ENCODE peak calls at places on chromosomes 4 and X, in nine cellular contexts. G is fibroblast of lung, W is HepG2, K is IMR-90, Z is SK-N-SH, N is hepatocyte, M is H9, Q is OCI-LY7, P is PC-3. S is an unnamed sample.

GRCh38 chr4:17058506-17058905 is 160.1 kb upstream of the LDB2 start:
- DNase-seq in G (peak), W (no peak), K (peak), Z (no peak), N (no peak), M (no peak), Q (no peak), P (no peak), S (no peak)

GRCh38 chr4:76897522-76898384 is at the start of gene SOWAHB:
- DNase-seq in G (no peak), W (peak), K (no peak), Z (peak), N (peak), M (peak), Q (no peak), P (peak), S (peak)

GRCh38 chr4:21628116-21628515 is 320.5 kb downstream of the KCNIP4 start:
- DNase-seq in G (no peak), W (no peak), K (no peak), Z (no peak), N (no peak), M (no peak), Q (no peak), P (no peak), S (no peak)

GRCh38 chrX:148811236-148811635 is 310.8 kb downstream of the AFF2 start:
- DNase-seq in G (peak), W (no peak), K (peak), Z (no peak), N (no peak), M (no peak), Q (no peak), P (no peak), S (no peak)

GRCh38 chrX:53704294-53704693 is 17.8 kb upstream of the HUWE1 start:
- DNase-seq in G (no peak), W (no peak), K (no peak), Z (no peak), N (no peak), M (no peak), Q (peak), P (no peak), S (no peak)

GRCh38 chr4:56506110-56506705 is 617 bp downstream of the ARL9 start:
- DNase-seq in G (peak), W (no peak), K (no peak), Z (peak), N (peak), M (peak), Q (no peak), P (no peak), S (peak)

GRCh38 chr4:150385606-150386005 is 196.3 kb upstream of the MAB21L2 start:
- DNase-seq in G (peak), W (no peak), K (peak), Z (no peak), N (peak), M (no peak), Q (no peak), P (peak), S (peak)

GRCh38 chr4:6674500-6675149 is 19.1 kb upstream of the S100P start:
- DNase-seq in G (peak), W (peak), K (peak), Z (peak), N (peak), M (no peak), Q (peak), P (peak), S (peak)

GRCh38 chrX:5753291-5753690 is 475.4 kb downstream of the NLGN4X start:
- DNase-seq in G (no peak), W (no peak), K (no peak), Z (no peak), N (no peak), M (no peak), Q (no peak), P (no peak), S (no peak)

GRCh38 chr4:40540801-40541200 is 88.9 kb downstream of the RBM47 start:
- DNase-seq in G (peak), W (no peak), K (no peak), Z (no peak), N (no peak), M (no peak), Q (no peak), P (no peak), S (no peak)

GRCh38 chr4:154465085-154465484 is 26.5 kb downstream of the DCHS2 start:
- DNase-seq in G (peak), W (no peak), K (no peak), Z (no peak), N (no peak), M (no peak), Q (no peak), P (peak), S (no peak)

GRCh38 chrX:43970528-43970927 is 2.7 kb downstream of the NDP start:
- DNase-seq in G (no peak), W (no peak), K (peak), Z (no peak), N (no peak), M (no peak), Q (no peak), P (peak), S (no peak)

GRCh38 chr4:40685300-40685699 is 55.6 kb upstream of the RBM47 start:
- DNase-seq in G (peak), W (peak), K (peak), Z (no peak), N (no peak), M (no peak), Q (no peak), P (peak), S (no peak)

GRCh38 chrX:103151799-103152198 is 58.9 kb upstream of the NXF3 start:
- DNase-seq in G (no peak), W (no peak), K (no peak), Z (no peak), N (no peak), M (no peak), Q (no peak), P (peak), S (no peak)

GRCh38 chr4:4720671-4721070 is 138.8 kb upstream of the MSX1 start:
- DNase-seq in G (no peak), W (no peak), K (no peak), Z (no peak), N (no peak), M (no peak), Q (no peak), P (no peak), S (no peak)

GRCh38 chr4:87734936-87735335 is 64.4 kb upstream of the IBSP start:
- DNase-seq in G (no peak), W (no peak), K (no peak), Z (no peak), N (no peak), M (no peak), Q (no peak), P (peak), S (no peak)

GRCh38 chrX:112818114-112819012 is 22.3 kb downstream of the AMOT start:
- DNase-seq in G (no peak), W (no peak), K (no peak), Z (no peak), N (no peak), M (no peak), Q (no peak), P (no peak), S (no peak)

GRCh38 chr4:52641853-52642563 is 17.1 kb downstream of the USP46 start:
- DNase-seq in G (peak), W (no peak), K (peak), Z (no peak), N (no peak), M (no peak), Q (no peak), P (peak), S (no peak)

GRCh38 chr4:109007976-109008375 is 245.1 kb upstream of the ETNPPL start:
- DNase-seq in G (no peak), W (no peak), K (no peak), Z (no peak), N (no peak), M (peak), Q (no peak), P (no peak), S (peak)

GRCh38 chr4:145937021-145937861 is 1.4 kb downstream of the ZNF827 start:
- DNase-seq in G (peak), W (no peak), K (peak), Z (peak), N (peak), M (peak), Q (peak), P (peak), S (peak)

GRCh38 chr4:54585321-54586000 is 72.3 kb upstream of the KIT start:
- DNase-seq in G (no peak), W (no peak), K (peak), Z (no peak), N (peak), M (no peak), Q (no peak), P (peak), S (no peak)

GRCh38 chr4:54587107-54587506 is 70.7 kb upstream of the KIT start:
- DNase-seq in G (no peak), W (no peak), K (no peak), Z (no peak), N (no peak), M (no peak), Q (no peak), P (no peak), S (no peak)

GRCh38 chr4:54586343-54586953 is 71.3 kb upstream of the KIT start:
- DNase-seq in G (peak), W (no peak), K (peak), Z (no peak), N (peak), M (no peak), Q (no peak), P (peak), S (no peak)

GRCh38 chr4:54588404-54588803 is 69.4 kb upstream of the KIT start:
- DNase-seq in G (no peak), W (no peak), K (peak), Z (no peak), N (peak), M (no peak), Q (no peak), P (peak), S (no peak)

DNA sequence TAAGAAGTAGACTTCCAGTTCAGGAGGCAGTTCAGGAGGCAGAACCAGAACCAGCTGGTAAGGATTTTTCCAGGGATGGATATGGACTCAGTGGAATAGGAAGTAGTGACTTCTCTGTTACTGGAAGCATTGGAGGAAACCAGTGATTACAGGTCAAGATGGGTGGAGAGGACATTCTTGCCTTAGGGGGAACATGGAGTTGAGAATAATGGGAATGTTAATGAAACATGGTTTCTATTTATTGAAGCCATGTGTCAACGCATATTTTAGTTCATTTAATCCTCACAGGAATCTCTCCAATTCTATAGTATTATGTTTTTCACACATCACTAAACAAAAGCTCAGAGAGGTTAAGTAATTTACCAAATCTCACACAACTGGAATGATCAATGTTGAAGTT is 70.2 kb upstream of the KIT start:
- DNase-seq in G (no peak), W (no peak), K (no peak), Z (no peak), N (no peak), M (no peak), Q (no peak), P (no peak), S (no peak)
- H2AFZ ChIP-seq in G (no peak), W (no peak), K (no peak), Z (no peak), N (no peak), M (no peak), Q (no peak), P (no peak), S (no peak)

GRCh38 chr4:128635939-128636551 is 173.5 kb upstream of the JADE1 start:
- DNase-seq in G (peak), W (no peak), K (no peak), Z (no peak), N (no peak), M (no peak), Q (no peak), P (no peak), S (peak)
- H2AFZ ChIP-seq in G (peak), W (no peak), K (peak), Z (no peak), N (peak), M (no peak), Q (no peak), P (no peak), S (peak)

DNA sequence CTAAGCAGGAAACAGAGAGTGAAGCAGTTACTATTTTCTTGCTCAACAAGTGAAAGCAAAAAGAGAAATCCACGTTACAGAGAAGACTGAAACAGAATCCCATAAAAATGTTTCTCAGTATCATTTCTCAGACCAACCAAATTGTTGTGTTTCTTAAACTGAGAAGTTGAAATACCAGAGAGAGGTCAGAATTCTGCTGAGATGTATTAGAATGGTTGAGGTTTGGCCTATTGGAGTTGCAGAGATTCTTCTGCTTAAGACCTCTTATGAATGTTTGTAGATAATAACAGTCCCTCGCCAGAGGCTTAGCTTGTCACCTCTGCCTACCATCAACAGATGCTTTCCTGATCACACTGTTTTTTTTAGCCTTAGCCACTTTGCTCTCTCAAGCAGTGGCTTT is 481.4 kb downstream of the TRIML1 start:
- DNase-seq in G (no peak), W (no peak), K (no peak), Z (no peak), N (no peak), M (no peak), Q (no peak), P (no peak), S (no peak)
- H2AFZ ChIP-seq in G (peak), W (no peak), K (no peak), Z (no peak), N (no peak), M (no peak), Q (no peak), P (no peak), S (peak)

GRCh38 chr4:140003851-140004579 is 150.0 kb downstream of the MAML3 start:
- DNase-seq in G (no peak), W (no peak), K (peak), Z (peak), N (no peak), M (no peak), Q (no peak), P (no peak), S (peak)
- H2AFZ ChIP-seq in G (peak), W (no peak), K (peak), Z (peak), N (peak), M (no peak), Q (no peak), P (peak), S (peak)

S was measured in neural progenitor cell.